ENCODE peak calls at places on chromosomes 6 and 20, in eight cellular contexts. V, X, D, Q, T, P, E and N are unnamed samples. For H3K27me3, the result is how much of the 10 kb centered on the place peaks cover.

GRCh38 chr20:62845416-62845815 is 16.2 kb downstream of the TCFL5 start:
- DNase-seq in V (no peak), X (no peak), D (no peak), Q (no peak), T (no peak), P (no peak), E (no peak), N (no peak)

GRCh38 chr6:94510877-94511276 is 1066.5 kb upstream of the MANEA start:
- DNase-seq in V (no peak), X (no peak), D (no peak), Q (peak), T (no peak), P (no peak), E (no peak), N (no peak)

GRCh38 chr6:404685-405423 is 13.3 kb downstream of the IRF4 start:
- DNase-seq in V (no peak), X (no peak), D (no peak), Q (no peak), T (no peak), P (no peak), E (no peak), N (no peak)

GRCh38 chr20:51529027-51529749 is 13.3 kb downstream of the NFATC2 start:
- DNase-seq in V (no peak), X (no peak), D (peak), Q (no peak), T (no peak), P (peak), E (no peak), N (no peak)

GRCh38 chr20:63070771-63071540 is 64.2 kb upstream of the BHLHE23 start:
- DNase-seq in V (no peak), X (no peak), D (no peak), Q (peak), T (no peak), P (no peak), E (no peak), N (no peak)

GRCh38 chr6:34511923-34512737 is 44.0 kb downstream of the SPDEF start:
- DNase-seq in V (no peak), X (no peak), D (no peak), Q (peak), T (no peak), P (no peak), E (no peak), N (peak)

GRCh38 chr20:39716796-39717341 is 754.7 kb downstream of the DHX35 start:
- DNase-seq in V (no peak), X (no peak), D (peak), Q (no peak), T (no peak), P (no peak), E (no peak), N (no peak)

GRCh38 chr6:10951675-10952282 is 64.9 kb downstream of the SYCP2L start:
- DNase-seq in V (no peak), X (no peak), D (peak), Q (no peak), T (no peak), P (peak), E (no peak), N (peak)

GRCh38 chr6:19851273-19852089 is 14.3 kb downstream of the ID4 start:
- DNase-seq in V (peak), X (peak), D (peak), Q (no peak), T (peak), P (peak), E (peak), N (peak)

GRCh38 chr20:51450984-51451383 is 91.5 kb downstream of the NFATC2 start:
- DNase-seq in V (no peak), X (no peak), D (no peak), Q (peak), T (no peak), P (no peak), E (no peak), N (no peak)

GRCh38 chr6:27091661-27092315 is 155.7 kb upstream of the PRSS16 start:
- DNase-seq in V (no peak), X (no peak), D (peak), Q (no peak), T (no peak), P (peak), E (no peak), N (no peak)

GRCh38 chr6:129828229-129828628 is 32.9 kb downstream of the TMEM244 start:
- DNase-seq in V (no peak), X (no peak), D (no peak), Q (no peak), T (no peak), P (no peak), E (no peak), N (no peak)

GRCh38 chr6:33729059-33729458 is 17.6 kb upstream of the UQCC2 start:
- DNase-seq in V (no peak), X (no peak), D (no peak), Q (no peak), T (no peak), P (no peak), E (no peak), N (no peak)

GRCh38 chr6:22657341-22657985 is 88.1 kb downstream of the HDGFL1 start:
- DNase-seq in V (no peak), X (peak), D (no peak), Q (no peak), T (no peak), P (no peak), E (no peak), N (no peak)

GRCh38 chr20:23396961-23397620 is 24.2 kb downstream of the NAPB start:
- DNase-seq in V (no peak), X (no peak), D (peak), Q (no peak), T (no peak), P (peak), E (no peak), N (no peak)

GRCh38 chr6:379367-380181 is 12.0 kb upstream of the IRF4 start:
- DNase-seq in V (no peak), X (no peak), D (no peak), Q (no peak), T (no peak), P (no peak), E (no peak), N (no peak)

GRCh38 chr6:164247106-164247505 is 832.6 kb downstream of the QKI start:
- DNase-seq in V (no peak), X (no peak), D (peak), Q (no peak), T (no peak), P (no peak), E (no peak), N (no peak)

GRCh38 chr20:53594068-53595017 is 704 bp upstream of the ZNF217 start:
- DNase-seq in V (peak), X (peak), D (peak), Q (peak), T (peak), P (peak), E (peak), N (peak)

GRCh38 chr20:7924692-7925091 is 15.6 kb downstream of the HAO1 start:
- DNase-seq in V (no peak), X (no peak), D (peak), Q (no peak), T (no peak), P (peak), E (no peak), N (no peak)

GRCh38 chr20:29409833-29410804 is 1847.3 kb upstream of the DEFB115 start:
- DNase-seq in V (no peak), X (peak), D (no peak), Q (peak), T (no peak), P (no peak), E (no peak), N (no peak)

GRCh38 chr6:7184502-7184901 is 76.7 kb downstream of the RREB1 start:
- DNase-seq in V (no peak), X (no peak), D (peak), Q (no peak), T (no peak), P (no peak), E (no peak), N (no peak)

GRCh38 chr20:59182401-59183044 is 18.9 kb downstream of the ZNF831 start:
- DNase-seq in V (no peak), X (no peak), D (no peak), Q (no peak), T (no peak), P (no peak), E (no peak), N (no peak)
- H3K27ac ChIP-seq in V (no peak), X (no peak), D (no peak), Q (no peak), T (no peak), P (no peak), E (no peak), N (peak)

DNA sequence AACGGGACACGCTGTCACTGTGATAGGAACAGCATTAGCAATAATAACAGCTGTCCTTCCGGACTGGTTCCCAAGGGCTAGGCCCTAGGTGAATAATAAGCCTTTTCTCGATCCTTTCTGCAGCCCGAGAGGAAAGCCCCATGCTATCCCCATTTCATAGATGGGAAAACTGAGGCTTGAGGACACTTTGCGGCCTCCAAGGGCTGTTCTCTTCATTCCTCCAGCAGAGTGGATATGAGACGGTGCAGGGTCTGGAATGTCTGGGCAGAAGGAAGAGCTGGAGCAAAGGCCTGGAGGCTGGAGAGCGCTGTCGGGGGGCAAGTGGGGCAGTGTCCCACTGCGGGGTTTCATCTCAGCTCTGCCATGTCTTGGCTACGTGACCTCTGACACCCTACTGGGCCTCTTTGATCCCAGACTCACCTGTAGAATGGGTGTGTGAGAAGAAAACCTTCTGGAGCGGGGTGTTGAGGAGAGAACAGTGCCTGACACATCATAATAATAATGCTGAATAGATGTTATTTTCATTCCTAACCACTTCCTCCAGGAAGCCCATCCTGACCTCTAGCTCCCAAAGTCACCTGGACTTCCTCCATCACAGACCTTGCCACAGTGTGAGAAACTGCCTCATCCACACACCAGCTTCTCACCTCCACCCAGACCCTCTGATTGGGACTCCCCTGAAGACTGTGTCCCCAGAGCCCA is 74.8 kb downstream of the CEBPB start:
- DNase-seq in V (no peak), X (no peak), D (no peak), Q (no peak), T (no peak), P (no peak), E (no peak), N (no peak)
- H3K27me3 ChIP-seq in V (under half), X (under half), D (under half), Q (under half), T (under half), P (under half), E (under half), N (under half)

DNA sequence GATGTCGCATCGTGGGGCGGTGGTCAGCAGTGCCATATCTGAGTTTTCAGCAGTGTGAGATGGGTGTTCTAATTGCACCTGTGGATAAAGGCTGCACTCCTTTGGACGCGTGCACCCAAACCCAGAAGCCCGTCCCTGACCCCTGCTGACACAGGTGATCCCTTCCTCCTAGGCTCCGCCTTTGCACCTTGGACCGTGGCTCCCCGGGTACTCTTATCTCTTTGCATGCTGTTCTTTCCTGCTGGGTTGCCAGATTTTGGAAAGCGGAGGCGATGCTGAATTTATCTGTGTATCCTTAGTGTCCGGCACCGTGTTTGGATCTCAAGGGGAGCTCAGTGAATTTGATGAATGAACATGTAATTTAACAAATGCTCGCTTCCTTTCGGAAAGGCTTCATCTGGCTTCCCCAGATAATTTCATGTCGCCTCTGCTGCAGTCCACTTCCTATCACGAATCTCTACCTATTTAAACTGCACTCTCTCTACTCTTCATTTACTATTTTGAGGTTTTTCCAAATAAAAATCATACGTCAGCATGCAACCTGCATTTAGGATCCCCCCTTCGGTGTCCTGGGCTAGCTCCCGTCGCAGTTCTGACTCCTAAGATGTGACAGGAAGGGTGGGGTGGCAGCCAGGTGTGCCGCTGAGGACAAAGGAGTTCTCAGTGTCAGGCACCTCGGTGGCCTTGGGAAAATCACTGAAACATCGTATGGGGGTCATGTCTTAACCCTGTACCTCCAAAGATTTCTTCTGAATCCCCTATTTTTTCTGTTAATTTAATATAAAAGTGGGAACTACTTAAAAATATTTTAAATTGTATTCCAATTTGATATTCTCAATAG is 753 bp upstream of the PERP start:
- DNase-seq in V (no peak), X (peak), D (no peak), Q (no peak), T (peak), P (no peak), E (no peak), N (peak)
- H3K27ac ChIP-seq in V (peak), X (peak), D (no peak), Q (peak), T (peak), P (no peak), E (peak), N (peak)

GRCh38 chr6:29236634-29237033 is 64.9 kb upstream of the OR14J1 start:
- DNase-seq in V (no peak), X (no peak), D (no peak), Q (no peak), T (no peak), P (no peak), E (no peak), N (no peak)
- H3K27me3 ChIP-seq in V (under half), X (under half), D (under half), Q (under half), T (under half), P (under half), E (under half), N (half or more)

GRCh38 chr6:130896249-130896648 is 69.0 kb downstream of the SMLR1 start:
- DNase-seq in V (no peak), X (no peak), D (peak), Q (no peak), T (no peak), P (no peak), E (no peak), N (no peak)
- H3K27ac ChIP-seq in V (no peak), X (no peak), D (no peak), Q (no peak), T (no peak), P (no peak), E (no peak), N (no peak)